ENCODE peak calls at places on chromosomes 12 and 14, in five cellular contexts. M, W, G, I and O are unnamed samples.

GRCh38 chr14:94320243-94320642 is 2.9 kb downstream of the SERPINA6 start:
- DNase-seq in G (no peak), M (no peak), I (peak; percentile 18), W (peak; percentile 66), O (no peak)

GRCh38 chr12:108689314-108690190 is 41.8 kb downstream of the CORO1C start:
- DNase-seq in W (peak; percentile 27), I (no peak), G (peak; percentile 55), M (peak; percentile 54), O (no peak)

GRCh38 chr12:94618995-94619695 is 31.2 kb downstream of the TMCC3 start:
- DNase-seq in W (peak; percentile 44), I (no peak), M (peak; percentile 95), G (peak; percentile 93), O (no peak)

GRCh38 chr14:77085538-77085937 is 12.5 kb upstream of the CIPC start:
- DNase-seq in I (peak; percentile 43), W (no peak), M (no peak), G (no peak), O (peak; percentile 75)

GRCh38 chr12:15788266-15789214 is 648 bp downstream of the EPS8 start:
- DNase-seq in M (peak; percentile 79), I (peak; percentile 70), W (peak; percentile 54), G (peak; percentile 45), O (peak; percentile 59)

GRCh38 chr12:57760347-57760982 is 5.6 kb downstream of the MARCHF9 start:
- DNase-seq in W (no peak), I (peak; percentile 68), M (no peak), G (no peak), O (peak; percentile 82)

GRCh38 chr14:61537567-61538463 is 157.5 kb upstream of the HIF1A start:
- DNase-seq in W (peak; percentile 92), M (peak; percentile 88), I (peak; percentile 72), G (peak; percentile 90), O (peak; percentile 54)

GRCh38 chr12:88952543-88952942 is 372.3 kb upstream of the KITLG start:
- DNase-seq in G (peak; percentile 81), M (peak; percentile 47), I (no peak), W (peak; percentile 38), O (no peak)

GRCh38 chr12:66624806-66625205 is 54.1 kb downstream of the GRIP1 start:
- DNase-seq in W (no peak), G (no peak), I (no peak), M (no peak), O (no peak)

GRCh38 chr14:50875359-50876090 is 3.7 kb downstream of the ABHD12B start:
- DNase-seq in G (peak; percentile 54), M (peak; percentile 64), I (no peak), W (no peak), O (no peak)

GRCh38 chr12:117118838-117119591 is 19.8 kb upstream of the TESC start:
- DNase-seq in M (no peak), G (no peak), I (peak; percentile 58), W (no peak), O (peak; percentile 89)

GRCh38 chr14:92368001-92368400 is 45.0 kb downstream of the SLC24A4 start:
- DNase-seq in I (no peak), G (no peak), W (no peak), M (no peak), O (no peak)

GRCh38 chr14:85533821-85534271 is 3.9 kb downstream of the FLRT2 start:
- DNase-seq in G (peak; percentile 15), M (peak; percentile 63), I (peak; percentile 73), W (peak; percentile 20), O (no peak)

GRCh38 chr14:78175412-78175811 is 5.2 kb downstream of the NRXN3 start:
- DNase-seq in W (no peak), I (no peak), M (no peak), G (no peak), O (no peak)

GRCh38 chr12:47686645-47687240 is 19.1 kb downstream of the RPAP3 start:
- DNase-seq in I (peak; percentile 49), G (peak; percentile 67), M (peak; percentile 73), W (peak; percentile 64), O (peak; percentile 40)

GRCh38 chr12:75790219-75790618 is 241.4 kb downstream of the PHLDA1 start:
- DNase-seq in M (peak; percentile 71), W (no peak), G (peak; percentile 38), I (no peak), O (no peak)

GRCh38 chr12:1093166-1093751 is 102.2 kb downstream of the ERC1 start:
- DNase-seq in I (peak; percentile 85), G (peak; percentile 67), M (peak; percentile 67), W (peak; percentile 71), O (peak; percentile 72)

GRCh38 chr12:6567824-6568617 is at the start of gene NOP2:
- DNase-seq in G (peak; percentile 83), I (peak; percentile 93), W (peak; percentile 97), M (peak; percentile 98), O (peak; percentile 94)

GRCh38 chr12:46174919-46175318 is 93.9 kb downstream of the SLC38A1 start:
- DNase-seq in W (no peak), I (no peak), M (no peak), G (no peak), O (no peak)

GRCh38 chr12:46177020-46177419 is 91.8 kb downstream of the SLC38A1 start:
- DNase-seq in G (no peak), I (no peak), W (no peak), M (no peak), O (no peak)

GRCh38 chr12:46177842-46178608 is 90.8 kb downstream of the SLC38A1 start:
- DNase-seq in G (no peak), W (no peak), I (no peak), M (no peak), O (no peak)

GRCh38 chr12:46181465-46181864 is 87.4 kb downstream of the SLC38A1 start:
- DNase-seq in W (no peak), I (no peak), G (no peak), M (no peak), O (no peak)

DNA sequence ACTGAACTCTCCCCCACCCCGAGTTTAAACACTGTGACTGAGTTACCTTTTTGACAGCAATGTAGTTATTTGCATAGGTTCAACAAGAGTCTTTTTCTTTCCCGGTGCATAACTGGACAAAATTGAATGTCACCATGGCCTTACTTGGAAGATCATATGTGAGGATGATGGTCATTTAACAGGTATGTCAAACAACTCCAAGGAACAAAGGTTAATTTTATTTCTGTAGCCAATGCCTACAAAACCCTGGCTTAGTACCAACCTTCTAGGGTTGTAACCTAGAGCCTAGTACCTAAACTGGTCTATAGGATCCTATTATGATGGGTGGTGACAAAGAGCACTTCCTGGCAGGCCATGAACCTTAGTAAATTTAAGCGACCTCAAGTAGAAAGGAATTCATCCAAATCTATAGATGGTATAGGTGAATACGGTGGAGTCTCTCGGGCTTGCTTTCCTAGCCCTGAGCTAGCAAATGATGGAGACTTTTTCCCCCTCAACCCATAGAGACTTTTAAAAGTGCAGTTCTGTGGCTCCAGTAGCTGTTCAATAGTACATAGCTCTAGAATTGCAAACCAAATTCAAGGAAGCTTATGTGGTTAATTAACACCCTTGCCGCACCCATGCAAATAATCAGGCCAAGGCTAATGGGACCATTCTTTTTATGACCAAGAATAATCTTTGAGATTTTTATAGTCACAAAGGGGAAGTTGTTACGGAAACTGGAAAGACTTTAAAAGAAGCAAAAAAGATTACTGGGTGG is 89.0 kb downstream of the SLC38A1 start:
- DNase-seq in M (no peak), W (no peak), I (no peak), G (no peak), O (no peak)
- H3K36me3 ChIP-seq in M (no peaks in the 10 kb centered on the region), W (no peaks in the 10 kb centered on the region), I (no peaks in the 10 kb centered on the region), G (peaks cover 2% of the 10 kb centered on the region), O (no peaks in the 10 kb centered on the region)

GRCh38 chr12:96327346-96327745 is 72.9 kb downstream of the CDK17 start:
- DNase-seq in G (no peak), W (no peak), M (no peak), I (no peak), O (no peak)
- H3K4me2 ChIP-seq in G (no peak overlapping the region), W (no peak overlapping the region), M (no peak overlapping the region), I (no peak overlapping the region), O (no peak overlapping the region)

DNA sequence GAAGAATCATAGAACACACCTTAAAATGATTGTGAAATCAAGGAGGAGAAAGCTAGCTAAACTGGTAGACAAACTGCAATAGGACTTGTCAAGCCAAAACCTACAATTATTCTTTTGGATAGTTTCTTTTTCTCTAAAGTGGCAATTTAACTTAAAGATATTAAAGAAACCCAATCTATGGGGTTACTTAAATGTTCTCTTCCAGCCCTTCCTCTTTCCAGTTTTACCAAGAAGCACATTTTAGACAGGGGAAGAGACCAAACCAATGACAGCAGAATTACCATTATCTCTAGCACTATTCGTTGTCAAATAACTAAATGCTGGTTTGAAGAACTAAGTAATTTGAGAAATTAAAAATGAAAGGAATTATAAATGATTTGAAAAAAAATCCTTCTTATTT is 732 bp upstream of the SLC16A7 start:
- DNase-seq in M (peak; percentile 2), G (no peak), I (no peak), W (no peak), O (no peak)
- H3K4me3 ChIP-seq in M (peak overlapping the region; percentile 90), G (peak overlapping the region; percentile 87), I (peak overlapping the region; percentile 91), W (peak overlapping the region; percentile 58), O (peak overlapping the region; percentile 57)

DNA sequence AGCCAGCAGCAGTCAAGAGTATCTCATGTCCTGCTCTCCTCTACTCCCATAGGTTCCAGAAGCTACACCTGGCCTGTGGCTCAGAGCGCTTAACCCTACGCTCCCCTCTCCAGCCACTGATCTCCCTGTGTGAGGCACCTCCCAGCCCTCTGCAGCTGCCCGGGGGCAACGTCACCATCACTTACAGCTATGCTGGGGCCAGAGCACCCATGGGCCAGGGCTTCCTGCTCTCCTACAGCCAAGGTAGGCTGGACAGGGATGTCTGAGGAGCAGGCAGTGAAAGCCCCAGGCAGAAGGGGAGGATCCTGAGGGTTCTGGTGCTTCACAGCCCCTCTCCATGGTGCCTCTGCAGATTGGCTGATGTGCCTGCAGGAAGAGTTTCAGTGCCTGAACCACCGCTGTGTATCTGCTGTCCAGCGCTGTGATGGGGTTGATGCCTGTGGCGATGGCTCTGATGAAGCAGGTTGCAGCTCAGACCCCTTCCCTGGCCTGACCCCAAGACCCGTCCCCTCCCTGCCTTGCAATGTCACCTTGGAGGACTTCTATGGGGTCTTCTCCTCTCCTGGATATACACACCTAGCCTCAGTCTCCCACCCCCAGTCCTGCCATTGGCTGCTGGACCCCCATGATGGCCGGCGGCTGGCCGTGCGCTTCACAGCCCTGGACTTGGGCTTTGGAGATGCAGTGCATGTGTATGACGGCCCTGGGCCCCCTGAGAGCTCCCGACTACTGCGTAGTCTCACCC is 3.6 kb downstream of the LRP10 start:
- DNase-seq in M (no peak), W (no peak), I (no peak), G (no peak), O (no peak)
- H3K36me3 ChIP-seq in M (peaks cover 26% of the 10 kb centered on the region), W (no peaks in the 10 kb centered on the region), I (no peaks in the 10 kb centered on the region), G (peaks cover 52% of the 10 kb centered on the region), O (no peaks in the 10 kb centered on the region)

GRCh38 chr14:95326987-95327386 is 7.3 kb upstream of the CLMN start:
- DNase-seq in W (no peak), M (no peak), G (no peak), I (no peak), O (no peak)
- H3K4me2 ChIP-seq in W (no peak overlapping the region), M (no peak overlapping the region), G (no peak overlapping the region), I (no peak overlapping the region), O (no peak overlapping the region)

DNA sequence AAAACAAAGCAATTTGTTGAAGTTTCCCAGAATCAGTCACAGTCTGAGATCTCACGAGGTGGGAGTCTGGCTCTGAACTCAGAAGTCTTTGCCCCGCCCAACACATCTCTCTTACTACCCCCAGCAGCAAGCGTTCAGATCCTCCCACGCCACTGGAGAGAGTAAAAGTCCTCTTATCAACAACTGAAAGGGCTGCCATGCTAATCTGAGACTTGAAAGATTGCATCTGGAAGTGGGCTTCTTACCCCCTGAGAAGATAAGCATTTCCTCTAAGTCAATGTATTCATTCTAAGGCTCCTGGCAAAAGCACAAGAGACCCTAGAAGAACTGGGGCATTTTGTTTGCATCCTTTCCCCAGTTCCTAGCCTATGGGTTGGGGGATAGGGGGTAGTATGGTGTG is 34.1 kb upstream of the STON2 start:
- DNase-seq in M (no peak), G (no peak), W (no peak), I (no peak), O (peak; percentile 24)
- H3K4me3 ChIP-seq in M (no peak overlapping the region), G (no peak overlapping the region), W (no peak overlapping the region), I (peak overlapping the region; percentile 73), O (peak overlapping the region; percentile 62)

GRCh38 chr14:99465288-99465687 is 15.4 kb downstream of the SETD3 start:
- DNase-seq in G (no peak), W (no peak), I (no peak), M (no peak), O (no peak)
- H3K36me3 ChIP-seq in G (peaks cover 19% of the 10 kb centered on the region), W (no peaks in the 10 kb centered on the region), I (no peaks in the 10 kb centered on the region), M (peaks cover 12% of the 10 kb centered on the region), O (no peaks in the 10 kb centered on the region)